ENCODE peak calls at places on chromosome 20, in six cellular contexts. S, O, Z, F, L and X are unnamed samples.

GRCh38 chr20:58233881-58234528 is 5.6 kb upstream of the ANKRD60 start:
- DNase-seq in Z (peak; percentile 88), O (peak; percentile 34), L (no peak), F (no peak), S (peak; percentile 76), X (peak; percentile 82)

GRCh38 chr20:63112491-63113219 is 103.3 kb downstream of the YTHDF1 start:
- DNase-seq in L (no peak), F (no peak), Z (no peak), S (no peak), O (no peak), X (no peak)

GRCh38 chr20:13552061-13552460 is 86.7 kb downstream of the TASP1 start:
- DNase-seq in O (no peak), L (no peak), S (no peak), F (no peak), Z (no peak), X (no peak)

GRCh38 chr20:63420359-63421093 is 51.9 kb downstream of the KCNQ2 start:
- DNase-seq in S (no peak), Z (no peak), O (no peak), L (no peak), F (no peak), X (no peak)

GRCh38 chr20:16518068-16518783 is 55.0 kb downstream of the KIF16B start:
- DNase-seq in S (peak; percentile 88), L (no peak), F (no peak), O (peak; percentile 60), Z (peak; percentile 52), X (peak; percentile 45)

GRCh38 chr20:46047821-46048220 is 18.8 kb downstream of the SLC12A5 start:
- DNase-seq in S (no peak), L (no peak), O (no peak), Z (peak; percentile 9), F (no peak), X (no peak)

GRCh38 chr20:7195704-7196103 is 428.2 kb downstream of the BMP2 start:
- DNase-seq in F (no peak), S (no peak), Z (no peak), L (no peak), O (no peak), X (no peak)

GRCh38 chr20:19880256-19881079 is 122.4 kb downstream of the RIN2 start:
- DNase-seq in Z (no peak), S (no peak), L (no peak), F (no peak), O (peak; percentile 88), X (no peak)

GRCh38 chr20:57675773-57676172 is 34.0 kb downstream of the PMEPA1 start:
- DNase-seq in L (no peak), F (no peak), Z (no peak), S (no peak), O (no peak), X (no peak)

GRCh38 chr20:63215101-63216040 is 560 bp downstream of the YTHDF1 start:
- DNase-seq in F (no peak), L (no peak), Z (peak; percentile 56), S (peak; percentile 78), O (peak; percentile 79), X (peak; percentile 63)

GRCh38 chr20:53077373-53078205 is 105.4 kb downstream of the TSHZ2 start:
- DNase-seq in F (no peak), L (no peak), Z (no peak), S (no peak), O (peak; percentile 94), X (no peak)

GRCh38 chr20:64219202-64219601 is 36.3 kb upstream of the PCMTD2 start:
- DNase-seq in F (no peak), L (no peak), S (no peak), Z (no peak), O (no peak), X (no peak)

GRCh38 chr20:23142162-23143050 is 56.3 kb upstream of the CD93 start:
- DNase-seq in Z (no peak), F (no peak), L (peak; percentile 45), O (no peak), S (no peak), X (no peak)

GRCh38 chr20:7313047-7313446 is 545.6 kb downstream of the BMP2 start:
- DNase-seq in O (no peak), S (no peak), L (no peak), F (no peak), Z (no peak), X (no peak)

GRCh38 chr20:11935754-11936551 is 18.3 kb downstream of the BTBD3 start:
- DNase-seq in O (peak; percentile 17), Z (no peak), L (no peak), S (no peak), F (no peak), X (no peak)
- TF ChIP-seq CREB1 in O (peak; percentile 59), Z (no peak), L (no peak), S (no peak), F (no peak), X (no peak)

DNA sequence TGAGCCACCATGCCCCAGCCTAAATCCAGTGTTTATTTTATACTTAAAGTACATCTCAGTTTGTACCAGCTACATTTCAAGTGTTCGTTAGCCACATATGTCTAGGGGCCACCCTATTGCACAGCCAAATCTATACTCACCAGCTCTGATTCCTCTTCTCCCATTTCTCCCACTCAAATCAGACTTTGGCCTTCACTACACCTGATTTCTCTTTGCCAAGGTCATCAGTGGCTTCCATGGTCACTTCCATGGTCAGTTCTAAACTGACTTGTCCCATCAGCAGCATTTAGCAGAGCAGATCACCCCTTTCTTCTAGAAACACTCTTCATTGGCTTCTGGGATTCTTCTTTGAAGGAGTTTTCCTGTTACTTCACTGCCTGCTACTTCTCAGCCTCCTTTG is 14.1 kb downstream of the GHRH start:
- DNase-seq in F (no peak), S (no peak), Z (no peak), L (no peak), O (peak; percentile 36), X (no peak)
- TF ChIP-seq CTCF in F (no peak), S (no peak), Z (no peak), L (no peak), O (no peak), X (no peak)

DNA sequence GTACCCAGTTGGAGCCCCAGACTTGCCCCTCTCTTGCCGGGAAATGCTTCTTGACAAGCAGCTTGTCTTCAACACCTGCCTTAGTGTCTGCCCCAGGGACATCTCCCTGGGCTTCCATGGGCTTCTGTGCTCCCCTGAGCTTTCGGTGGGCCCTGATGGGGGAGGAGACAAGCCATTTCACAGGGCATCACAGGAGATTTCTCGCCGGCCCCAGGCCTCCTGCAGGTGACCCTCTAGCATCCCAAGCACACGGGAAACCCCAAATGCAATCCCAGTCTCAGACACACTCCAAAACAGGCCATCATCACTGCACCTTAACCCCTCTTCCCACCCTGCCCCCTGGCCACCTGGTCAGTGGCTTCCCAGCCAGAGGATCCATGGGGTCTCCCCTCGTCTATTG is 74.5 kb downstream of the JPH2 start:
- DNase-seq in L (no peak), O (no peak), F (no peak), Z (no peak), S (no peak), X (no peak)
- TF ChIP-seq CREB1 in L (no peak), O (no peak), F (no peak), Z (no peak), S (no peak), X (no peak)

GRCh38 chr20:10448270-10449156 is 13.4 kb downstream of the SLX4IP start:
- DNase-seq in O (no peak), Z (no peak), F (no peak), S (no peak), L (no peak), X (no peak)

GRCh38 chr20:10443936-10444335 is 8.8 kb downstream of the SLX4IP start:
- DNase-seq in S (no peak), L (no peak), F (no peak), Z (no peak), O (no peak), X (no peak)

GRCh38 chr20:10449270-10449669 is 14.2 kb downstream of the SLX4IP start:
- DNase-seq in S (no peak), F (no peak), L (no peak), Z (no peak), O (no peak), X (no peak)

GRCh38 chr20:10445758-10446157 is 10.7 kb downstream of the SLX4IP start:
- DNase-seq in Z (no peak), O (no peak), L (no peak), F (no peak), S (no peak), X (no peak)

DNA sequence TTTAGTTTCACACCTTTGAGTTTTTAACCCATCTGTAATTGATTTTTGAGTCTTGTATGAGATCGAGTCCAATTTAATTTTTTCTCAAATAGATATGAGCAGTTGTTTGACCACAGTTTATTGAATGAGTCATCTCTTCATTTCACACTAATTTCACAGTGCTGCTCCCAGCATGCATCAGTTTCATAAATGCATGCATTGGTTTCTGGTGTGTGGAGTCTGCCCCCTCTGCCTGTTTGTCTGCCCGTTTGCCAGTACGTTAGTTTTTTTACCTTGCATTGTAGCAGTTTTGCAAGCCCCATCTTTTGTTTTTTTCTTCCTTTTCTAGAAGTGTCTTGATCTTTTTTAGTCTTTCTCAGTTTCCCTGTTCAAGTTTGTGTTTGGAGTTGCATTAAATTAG is 11.9 kb downstream of the SLX4IP start:
- DNase-seq in F (no peak), L (peak; percentile 92), S (no peak), Z (no peak), O (peak; percentile 32), X (peak; percentile 25)
- TF ChIP-seq CTCF in F (no peak), L (peak; percentile 26), S (no peak), Z (no peak), O (no peak), X (no peak)

GRCh38 chr20:48107560-48107959 is 322.3 kb upstream of the SULF2 start:
- DNase-seq in S (no peak), F (no peak), L (no peak), Z (no peak), O (no peak), X (no peak)
- TF ChIP-seq CREB1 in S (no peak), F (no peak), L (no peak), Z (no peak), O (no peak), X (no peak)

GRCh38 chr20:30376767-30377658 is 880.5 kb upstream of the DEFB115 start:
- DNase-seq in L (peak; percentile 28), S (peak; percentile 84), Z (peak; percentile 90), O (peak; percentile 87), F (peak; percentile 27), X (peak; percentile 91)
- TF ChIP-seq CTCF in L (peak; percentile 48), S (peak; percentile 39), Z (peak; percentile 55), O (peak; percentile 93), F (no peak), X (peak; percentile 66)

GRCh38 chr20:61756446-61756845 is 309.2 kb downstream of the TAF4 start:
- DNase-seq in S (no peak), Z (no peak), O (no peak), F (no peak), L (no peak), X (no peak)
- TF ChIP-seq CREB1 in S (no peak), Z (no peak), O (no peak), F (no peak), L (no peak), X (no peak)

DNA sequence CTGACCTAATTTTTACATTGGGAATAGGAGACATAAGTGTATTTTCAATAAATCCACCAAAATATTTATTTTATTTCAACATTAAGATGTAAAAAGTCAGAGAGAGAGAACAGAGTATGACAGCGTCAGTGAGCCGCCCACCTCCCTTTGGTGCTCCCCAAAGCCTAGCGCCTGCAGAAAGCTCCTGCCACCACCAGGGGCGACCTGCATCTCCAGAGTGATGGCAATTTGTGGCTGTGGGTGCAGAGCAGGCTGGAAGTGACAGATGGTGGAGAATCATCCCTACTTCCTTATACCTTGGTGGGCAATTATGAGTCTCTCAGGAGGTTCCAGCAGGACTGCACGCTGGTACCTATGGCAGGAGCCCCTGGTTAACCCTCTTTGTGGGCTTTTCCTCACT is 87.3 kb downstream of the PTPRT start:
- DNase-seq in O (no peak), S (peak; percentile 2), F (peak; percentile 13), Z (peak; percentile 67), L (no peak), X (peak; percentile 52)
- TF ChIP-seq CTCF in O (no peak), S (peak; percentile 22), F (peak; percentile 84), Z (peak; percentile 47), L (no peak), X (peak; percentile 64)